ENCODE peak calls at places on chromosomes 3 and 15, in ten cellular contexts. D, K, V, Q, A, X, M, L, J and O are unnamed samples.

GRCh38 chr3:68072062-68072461 is 417.6 kb upstream of the SUCLG2 start:
- DNase-seq in Q (no peak), J (no peak), V (no peak), D (no peak), K (no peak), X (no peak), A (no peak), L (no peak), M (no peak), O (no peak)

GRCh38 chr15:63198752-63199250 is 9.4 kb downstream of the RAB8B start:
- DNase-seq in K (no peak), M (peak), X (no peak), L (no peak), D (no peak), A (no peak), V (no peak), Q (no peak), J (no peak), O (no peak)

GRCh38 chr3:64216706-64217105 is 8.6 kb downstream of the PRICKLE2 start:
- DNase-seq in X (no peak), A (no peak), K (no peak), Q (peak), V (no peak), L (no peak), M (peak), D (no peak), J (no peak), O (no peak)

GRCh38 chr3:188947401-188947982 is 224.3 kb upstream of the TPRG1 start:
- DNase-seq in X (peak), K (no peak), D (no peak), L (no peak), J (peak), V (no peak), Q (peak), A (peak), M (peak), O (peak)

GRCh38 chr3:61669676-61670299 is 108.4 kb downstream of the PTPRG start:
- DNase-seq in M (no peak), A (peak), X (no peak), L (no peak), Q (no peak), K (no peak), V (no peak), D (no peak), J (no peak), O (no peak)

GRCh38 chr15:73901126-73901810 is 25.0 kb upstream of the LOXL1 start:
- DNase-seq in J (no peak), A (no peak), K (no peak), M (no peak), Q (no peak), X (peak), D (no peak), L (no peak), V (no peak), O (no peak)

GRCh38 chr3:183710231-183710630 is 12.6 kb downstream of the YEATS2 start:
- DNase-seq in A (no peak), V (no peak), L (no peak), K (no peak), Q (no peak), D (no peak), J (no peak), M (peak), X (no peak), O (no peak)

GRCh38 chr3:78880588-78881461 is 887.0 kb downstream of the ROBO1 start:
- DNase-seq in L (peak), M (no peak), K (no peak), D (no peak), Q (no peak), A (peak), J (no peak), X (no peak), V (no peak), O (no peak)

GRCh38 chr15:45333550-45333949 is 44.8 kb downstream of the GATM start:
- DNase-seq in D (no peak), J (peak), V (no peak), M (peak), K (no peak), X (no peak), L (no peak), A (peak), Q (peak), O (no peak)

GRCh38 chr15:82183121-82184031 is 79.2 kb downstream of the EFL1 start:
- DNase-seq in K (no peak), Q (peak), D (no peak), A (no peak), J (peak), V (no peak), M (peak), X (no peak), L (no peak), O (peak)

GRCh38 chr3:56769125-56769709 is 32.5 kb downstream of the ARHGEF3 start:
- DNase-seq in L (no peak), J (no peak), D (no peak), A (peak), M (no peak), Q (no peak), K (no peak), X (no peak), V (no peak), O (no peak)

GRCh38 chr3:134772591-134772990 is 22.5 kb upstream of the EPHB1 start:
- DNase-seq in D (no peak), Q (no peak), L (no peak), V (no peak), J (no peak), A (no peak), X (no peak), K (no peak), M (no peak), O (no peak)

GRCh38 chr3:46865546-46865945 is 2.3 kb upstream of the MYL3 start:
- DNase-seq in J (no peak), L (no peak), D (no peak), Q (no peak), V (no peak), M (no peak), K (no peak), A (no peak), X (no peak), O (no peak)

GRCh38 chr15:88905576-88905975 is 7.6 kb downstream of the MFGE8 start:
- DNase-seq in M (no peak), X (no peak), V (no peak), A (no peak), D (no peak), Q (no peak), K (no peak), J (no peak), L (no peak), O (no peak)

GRCh38 chr3:195582947-195583346 is 793 bp downstream of the APOD start:
- DNase-seq in A (no peak), M (no peak), J (no peak), X (no peak), K (no peak), D (no peak), Q (no peak), V (no peak), L (no peak), O (no peak)

GRCh38 chr3:135927170-135927569 is 38.4 kb upstream of the PPP2R3A start:
- DNase-seq in M (peak), Q (no peak), V (no peak), J (no peak), L (peak), X (no peak), D (no peak), A (no peak), K (no peak), O (no peak)

GRCh38 chr3:160641675-160642330 is 35.2 kb upstream of the ARL14 start:
- DNase-seq in Q (peak), J (peak), A (no peak), K (no peak), D (no peak), M (peak), X (no peak), L (no peak), V (no peak), O (peak)

GRCh38 chr3:141950572-141951493 is 74.4 kb downstream of the ATP1B3 start:
- DNase-seq in X (no peak), D (no peak), A (no peak), M (no peak), Q (no peak), L (no peak), V (no peak), K (no peak), J (no peak), O (no peak)

GRCh38 chr3:34957707-34958106 is 681.6 kb upstream of the ARPP21 start:
- DNase-seq in D (no peak), K (no peak), X (no peak), A (no peak), M (no peak), J (peak), Q (peak), L (no peak), V (no peak), O (peak)

GRCh38 chr15:59963925-59964324 is 40.2 kb upstream of the FOXB1 start:
- DNase-seq in V (no peak), M (no peak), L (no peak), A (no peak), D (no peak), J (no peak), X (no peak), K (no peak), Q (no peak), O (no peak)

GRCh38 chr15:99909914-99910313 is 176.7 kb upstream of the LYSMD4 start:
- DNase-seq in X (no peak), J (no peak), M (no peak), L (no peak), D (no peak), A (peak), V (no peak), K (no peak), Q (no peak), O (no peak)

GRCh38 chr3:24521306-24522154 is 26.9 kb upstream of the THRB start:
- DNase-seq in J (no peak), L (no peak), M (no peak), Q (peak), D (no peak), K (no peak), V (no peak), A (no peak), X (peak), O (no peak)

GRCh38 chr3:24539699-24540098 is 45.0 kb upstream of the THRB start:
- DNase-seq in D (no peak), A (no peak), V (no peak), M (no peak), Q (no peak), K (no peak), L (no peak), X (no peak), J (no peak), O (no peak)

GRCh38 chr3:186915808-186916796 is 14.2 kb upstream of the ST6GAL1 start:
- DNase-seq in M (no peak), Q (no peak), K (no peak), X (no peak), V (no peak), L (no peak), D (no peak), A (no peak), J (no peak), O (no peak)

GRCh38 chr15:33963831-33964664 is 4.2 kb upstream of the CHRM5 start:
- DNase-seq in M (peak), V (no peak), X (no peak), L (no peak), D (peak), J (no peak), K (no peak), A (peak), Q (peak), O (peak)